ENCODE peak calls at places on chromosomes 11 and 22, in eight cellular contexts. D, Q, M, J, E, L, S and V are unnamed samples.

GRCh38 chr11:74695705-74696280 is 35.4 kb downstream of the CHRDL2 start:
- DNase-seq in D (no peak), Q (no peak), M (no peak), J (no peak), E (peak), L (no peak), S (no peak), V (no peak)

GRCh38 chr22:19674929-19675253 is 39.4 kb upstream of the SEPTIN5 start:
- DNase-seq in D (no peak), Q (no peak), M (no peak), J (no peak), E (no peak), L (no peak), S (no peak), V (no peak)

GRCh38 chr22:29346659-29347058 is 31.2 kb upstream of the RASL10A start:
- DNase-seq in D (no peak), Q (no peak), M (no peak), J (no peak), E (no peak), L (no peak), S (no peak), V (no peak)

GRCh38 chr11:11787305-11788066 is 54.3 kb upstream of the USP47 start:
- DNase-seq in D (peak), Q (peak), M (peak), J (peak), E (peak), L (peak), S (peak), V (no peak)

GRCh38 chr22:38865201-38866023 is 6.6 kb downstream of the CBX6 start:
- DNase-seq in D (no peak), Q (peak), M (no peak), J (no peak), E (no peak), L (no peak), S (no peak), V (no peak)

GRCh38 chr11:65141896-65142494 is 7.7 kb upstream of the SYVN1 start:
- DNase-seq in D (no peak), Q (no peak), M (no peak), J (no peak), E (no peak), L (no peak), S (no peak), V (no peak)

GRCh38 chr11:111069076-111069475 is 176.4 kb upstream of the POU2AF2 start:
- DNase-seq in D (no peak), Q (peak), M (no peak), J (no peak), E (peak), L (peak), S (no peak), V (no peak)

GRCh38 chr11:128738942-128739341 is 45.1 kb downstream of the FLI1 start:
- DNase-seq in D (no peak), Q (no peak), M (no peak), J (no peak), E (no peak), L (no peak), S (no peak), V (no peak)

GRCh38 chr11:134503104-134503503 is 91.1 kb upstream of the B3GAT1 start:
- DNase-seq in D (no peak), Q (no peak), M (no peak), J (no peak), E (no peak), L (no peak), S (no peak), V (no peak)

GRCh38 chr11:26283852-26284421 is 48.0 kb upstream of the ANO3 start:
- DNase-seq in D (no peak), Q (no peak), M (no peak), J (no peak), E (no peak), L (peak), S (no peak), V (no peak)